ENCODE peak calls at places on chromosomes 1 and 21, in seven cellular contexts. J is SK-N-SH, F is GM12892, Z is K562, D is H1, T is GM12878, Q is HepG2. P is an unnamed sample.

GRCh38 chr1:112581530-112582192 is 37.3 kb downstream of the ST7L start:
- DNase-seq in J (no peak), F (no peak), Z (no peak), D (no peak), T (no peak), Q (no peak), P (no peak)

GRCh38 chr1:30419831-30420230 is 303.6 kb downstream of the MATN1 start:
- DNase-seq in J (no peak), F (no peak), Z (no peak), D (no peak), T (no peak), Q (no peak), P (no peak)

GRCh38 chr1:109954180-109954579 is 30.4 kb upstream of the AHCYL1 start:
- DNase-seq in J (no peak), F (no peak), Z (no peak), D (no peak), T (no peak), Q (no peak), P (no peak)

GRCh38 chr1:65526049-65526556 is 105.6 kb downstream of the LEPR start:
- DNase-seq in J (no peak), F (no peak), Z (peak), D (no peak), T (no peak), Q (no peak), P (no peak)

GRCh38 chr1:18951818-18952391 is 4.6 kb downstream of the IFFO2 start:
- DNase-seq in J (no peak), F (peak), Z (no peak), D (no peak), T (peak), Q (no peak), P (peak)

GRCh38 chr1:41823453-41823852 is 95.3 kb downstream of the HIVEP3 start:
- DNase-seq in J (no peak), F (no peak), Z (no peak), D (peak), T (no peak), Q (no peak), P (no peak)

GRCh38 chr21:45512626-45513002 is 29.6 kb downstream of the SLC19A1 start:
- DNase-seq in J (no peak), F (no peak), Z (no peak), D (no peak), T (no peak), Q (no peak), P (no peak)

GRCh38 chr1:177909416-177909815 is 60.4 kb downstream of the SEC16B start:
- DNase-seq in J (no peak), F (no peak), Z (no peak), D (no peak), T (no peak), Q (no peak), P (no peak)

GRCh38 chr1:222464841-222465210 is 83.1 kb downstream of the HHIPL2 start:
- DNase-seq in J (peak), F (no peak), Z (peak), D (peak), T (peak), Q (peak), P (no peak)

GRCh38 chr21:37419228-37419906 is 52.8 kb downstream of the DYRK1A start:
- DNase-seq in J (no peak), F (no peak), Z (no peak), D (no peak), T (no peak), Q (no peak), P (no peak)

GRCh38 chr1:3169621-3170356 is 100.8 kb downstream of the PRDM16 start:
- DNase-seq in J (no peak), F (no peak), Z (no peak), D (no peak), T (no peak), Q (no peak), P (no peak)

GRCh38 chr21:37849703-37850102 is 66.6 kb downstream of the KCNJ6 start:
- DNase-seq in J (no peak), F (no peak), Z (no peak), D (no peak), T (no peak), Q (no peak), P (no peak)

GRCh38 chr21:37917612-37918011 is 1.4 kb upstream of the KCNJ6 start:
- DNase-seq in J (no peak), F (no peak), Z (no peak), D (no peak), T (no peak), Q (no peak), P (no peak)

GRCh38 chr1:36027766-36028165 is 56.1 kb upstream of the TEKT2 start:
- DNase-seq in J (no peak), F (no peak), Z (no peak), D (no peak), T (no peak), Q (no peak), P (no peak)

GRCh38 chr1:36023098-36023769 is 60.7 kb upstream of the TEKT2 start:
- DNase-seq in J (no peak), F (no peak), Z (no peak), D (no peak), T (peak), Q (no peak), P (peak)

DNA sequence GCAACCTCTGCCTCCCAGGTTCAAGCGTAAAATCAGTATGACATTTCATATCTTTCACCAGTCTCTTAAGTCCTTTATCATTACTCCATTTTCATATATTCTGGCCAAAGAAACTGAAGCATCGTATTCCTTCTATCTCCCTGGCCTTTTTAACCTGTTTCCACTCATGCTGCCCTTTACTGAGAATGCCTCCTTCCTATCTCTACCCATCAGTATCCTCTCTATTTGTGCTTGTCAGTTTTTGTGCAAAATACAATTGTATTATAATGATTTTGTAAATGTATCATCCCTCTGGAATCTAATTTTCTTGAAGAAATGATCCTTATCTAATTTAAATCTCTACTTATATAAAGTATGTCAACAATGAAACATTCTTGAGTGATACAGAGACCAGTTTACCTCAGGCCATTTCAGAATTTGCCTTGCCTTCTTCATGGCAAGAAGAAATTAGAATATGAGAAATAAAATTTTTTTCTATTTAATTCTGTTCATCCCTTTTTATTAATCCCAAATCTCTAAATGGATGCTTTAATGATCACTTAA is 59.1 kb upstream of the TEKT2 start:
- DNase-seq in J (no peak), F (no peak), Z (no peak), D (no peak), T (no peak), Q (no peak), P (no peak)
- TF ChIP-seq TAF1 in J (no peak), F (no peak), Z (no peak), D (no peak), T (no peak), Q (no peak), P (no peak)

GRCh38 chr1:155504207-155504606 is 58.4 kb downstream of the ASH1L start:
- DNase-seq in J (peak), F (no peak), Z (peak), D (no peak), T (no peak), Q (peak), P (no peak)
- TF ChIP-seq TAF1 in J (no peak), F (no peak), Z (no peak), D (no peak), T (no peak), Q (no peak), P (no peak)

DNA sequence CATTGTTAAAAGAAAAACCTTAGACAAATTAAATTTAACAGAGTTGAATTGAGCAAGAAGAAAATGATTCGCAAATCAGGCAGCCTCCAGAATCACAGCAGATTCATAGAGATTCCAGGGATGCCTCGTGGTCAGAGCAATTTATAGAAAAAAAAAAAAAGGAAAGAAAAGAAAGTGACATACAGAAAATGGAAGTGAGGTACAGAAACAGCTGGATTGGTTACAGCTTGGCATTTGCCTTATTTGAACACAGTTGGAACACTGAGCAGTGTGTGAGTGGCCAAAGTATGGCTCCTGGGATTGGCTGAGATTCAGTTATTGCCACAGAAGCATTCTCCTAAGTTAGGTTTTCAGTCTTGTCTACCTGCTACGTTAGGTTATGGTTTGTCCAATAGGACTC is 9.1 kb upstream of the C21orf91 start:
- DNase-seq in J (no peak), F (no peak), Z (no peak), D (no peak), T (no peak), Q (no peak), P (no peak)
- TF ChIP-seq TAF1 in J (no peak), F (no peak), Z (no peak), D (no peak), T (no peak), Q (no peak), P (no peak)

GRCh38 chr1:17709981-17710380 is 45.2 kb upstream of the ACTL8 start:
- DNase-seq in J (no peak), F (no peak), Z (no peak), D (no peak), T (no peak), Q (no peak), P (no peak)
- TF ChIP-seq TAF1 in J (no peak), F (no peak), Z (no peak), D (no peak), T (no peak), Q (no peak), P (no peak)

GRCh38 chr1:204331847-204332487 is 27.8 kb downstream of the PLEKHA6 start:
- DNase-seq in J (no peak), F (no peak), Z (no peak), D (no peak), T (no peak), Q (no peak), P (no peak)
- TF ChIP-seq TAF1 in J (no peak), F (no peak), Z (no peak), D (no peak), T (no peak), Q (no peak), P (no peak)